ENCODE peak calls at places on chromosome 2, in four cellular contexts. U, D, I and C are unnamed samples. For H3K4me1, the result is how much of the 10 kb centered on the place peaks cover.

GRCh38 chr2:232970051-232970450 is 43.0 kb downstream of the NGEF start:
- DNase-seq in D (no peak), U (no peak), I (no peak), C (no peak)

GRCh38 chr2:54722641-54723299 is 692 bp upstream of the EML6 start:
- DNase-seq in U (no peak), I (peak), D (no peak), C (no peak)

GRCh38 chr2:106106627-106107508 is 87.2 kb downstream of the UXS1 start:
- DNase-seq in D (no peak), U (no peak), I (no peak), C (no peak)

GRCh38 chr2:70069049-70069448 is 18.2 kb upstream of the PCBP1 start:
- DNase-seq in D (no peak), U (peak), I (no peak), C (no peak)

GRCh38 chr2:71721362-71721665 is 268.0 kb downstream of the DYSF start:
- DNase-seq in D (no peak), I (no peak), U (no peak), C (no peak)

GRCh38 chr2:176107731-176108181 is 676 bp downstream of the HOXD11 start:
- DNase-seq in U (no peak), I (no peak), D (no peak), C (no peak)

GRCh38 chr2:200266406-200266805 is 40.1 kb upstream of the SPATS2L start:
- DNase-seq in I (no peak), U (no peak), D (no peak), C (no peak)

GRCh38 chr2:55490554-55490953 is 29.0 kb upstream of the CFAP36 start:
- DNase-seq in D (no peak), U (peak), I (peak), C (peak)

GRCh38 chr2:222915092-222915957 is 54.5 kb downstream of the ACSL3 start:
- DNase-seq in U (no peak), D (no peak), I (peak), C (no peak)

GRCh38 chr2:20052229-20052871 is 922 bp upstream of the LAPTM4A start:
- DNase-seq in I (peak), D (no peak), U (no peak), C (no peak)

GRCh38 chr2:229431331-229431954 is 160.4 kb upstream of the PID1 start:
- DNase-seq in D (no peak), I (peak), U (no peak), C (no peak)

GRCh38 chr2:105294046-105294445 is 35.5 kb downstream of the TGFBRAP1 start:
- DNase-seq in U (no peak), I (no peak), D (no peak), C (no peak)

GRCh38 chr2:239640210-239640609 is 239.4 kb upstream of the HDAC4 start:
- DNase-seq in I (no peak), U (no peak), D (no peak), C (no peak)

GRCh38 chr2:74025971-74026612 is 41.4 kb downstream of the TET3 start:
- DNase-seq in I (no peak), U (no peak), D (no peak), C (no peak)

DNA sequence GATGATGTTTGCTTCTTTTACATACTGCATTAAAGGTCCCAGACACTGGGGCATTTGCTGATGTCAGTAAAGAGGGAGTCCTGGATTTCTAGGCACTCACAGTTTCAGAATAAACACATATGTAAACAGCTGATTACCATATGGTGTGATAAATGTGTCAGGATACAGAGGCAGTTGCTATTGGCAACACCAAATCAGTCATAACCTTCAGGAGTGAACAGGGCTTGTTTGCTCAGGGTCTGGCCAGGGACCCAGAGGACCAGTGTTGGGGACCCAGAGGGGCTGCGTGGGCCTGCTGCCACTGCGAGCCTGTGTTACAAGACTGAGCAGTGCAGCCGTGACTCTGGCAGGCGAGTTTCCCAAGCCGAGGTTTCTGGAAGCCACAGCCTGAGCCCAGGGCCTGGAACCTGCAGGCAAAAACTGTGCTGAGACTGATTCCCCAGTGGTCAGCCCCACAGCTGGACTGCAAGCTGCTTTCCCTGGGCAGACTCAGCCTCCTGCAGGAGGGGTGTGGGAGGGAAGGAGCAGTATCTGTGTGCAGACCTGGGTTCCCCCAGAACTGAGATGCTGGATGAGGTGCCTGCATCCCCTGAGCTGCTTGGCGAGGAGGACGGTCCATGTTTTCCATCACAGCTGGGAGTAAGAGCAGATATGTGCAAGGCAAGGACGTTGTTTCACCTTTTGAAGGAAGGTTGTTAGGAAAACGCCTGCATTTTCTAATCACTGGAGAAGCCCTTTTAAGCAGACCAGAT is 23.6 kb downstream of the ASAP2 start:
- DNase-seq in D (no peak), U (no peak), I (no peak), C (no peak)
- H3K4me1 ChIP-seq in D (half or more), U (half or more), I (half or more), C (under half)

DNA sequence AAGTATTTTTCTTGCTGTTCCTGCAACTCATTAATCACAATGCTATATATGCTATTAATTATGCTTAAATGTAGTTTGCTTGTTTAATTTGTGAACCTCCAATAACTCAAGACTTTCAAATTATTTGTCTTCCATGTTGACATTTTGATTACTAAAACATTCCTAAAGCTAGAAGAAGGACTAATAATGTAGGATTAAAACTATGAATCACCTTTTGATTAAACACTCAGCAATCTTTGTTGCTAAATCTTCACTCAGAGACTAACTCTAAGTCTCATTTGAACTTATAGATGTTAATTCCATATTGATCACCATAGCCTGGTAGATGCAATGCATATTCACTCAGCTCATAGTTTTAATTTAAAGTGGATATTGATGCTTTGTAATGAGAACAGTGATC is 524.6 kb upstream of the ZEB2 start:
- DNase-seq in D (no peak), I (no peak), U (no peak), C (no peak)
- TF ChIP-seq POLR2A in D (no peak), I (no peak), U (no peak), C (no peak)

GRCh38 chr2:168639024-168639423 is 163.4 kb upstream of the NOSTRIN start:
- DNase-seq in U (no peak), I (no peak), D (no peak), C (no peak)
- H3K4me1 ChIP-seq in U (under half), I (under half), D (under half), C (under half)

GRCh38 chr2:65130440-65131175 is 702 bp upstream of the RAB1A start:
- DNase-seq in D (no peak), I (no peak), U (no peak), C (peak)
- TF ChIP-seq POLR2A in D (no peak), I (peak), U (no peak), C (no peak)

GRCh38 chr2:144237845-144238637 is 281.9 kb downstream of the ZEB2 start:
- DNase-seq in I (no peak), U (peak), D (no peak), C (no peak)
- H3K4me1 ChIP-seq in I (under half), U (under half), D (under half), C (under half)

DNA sequence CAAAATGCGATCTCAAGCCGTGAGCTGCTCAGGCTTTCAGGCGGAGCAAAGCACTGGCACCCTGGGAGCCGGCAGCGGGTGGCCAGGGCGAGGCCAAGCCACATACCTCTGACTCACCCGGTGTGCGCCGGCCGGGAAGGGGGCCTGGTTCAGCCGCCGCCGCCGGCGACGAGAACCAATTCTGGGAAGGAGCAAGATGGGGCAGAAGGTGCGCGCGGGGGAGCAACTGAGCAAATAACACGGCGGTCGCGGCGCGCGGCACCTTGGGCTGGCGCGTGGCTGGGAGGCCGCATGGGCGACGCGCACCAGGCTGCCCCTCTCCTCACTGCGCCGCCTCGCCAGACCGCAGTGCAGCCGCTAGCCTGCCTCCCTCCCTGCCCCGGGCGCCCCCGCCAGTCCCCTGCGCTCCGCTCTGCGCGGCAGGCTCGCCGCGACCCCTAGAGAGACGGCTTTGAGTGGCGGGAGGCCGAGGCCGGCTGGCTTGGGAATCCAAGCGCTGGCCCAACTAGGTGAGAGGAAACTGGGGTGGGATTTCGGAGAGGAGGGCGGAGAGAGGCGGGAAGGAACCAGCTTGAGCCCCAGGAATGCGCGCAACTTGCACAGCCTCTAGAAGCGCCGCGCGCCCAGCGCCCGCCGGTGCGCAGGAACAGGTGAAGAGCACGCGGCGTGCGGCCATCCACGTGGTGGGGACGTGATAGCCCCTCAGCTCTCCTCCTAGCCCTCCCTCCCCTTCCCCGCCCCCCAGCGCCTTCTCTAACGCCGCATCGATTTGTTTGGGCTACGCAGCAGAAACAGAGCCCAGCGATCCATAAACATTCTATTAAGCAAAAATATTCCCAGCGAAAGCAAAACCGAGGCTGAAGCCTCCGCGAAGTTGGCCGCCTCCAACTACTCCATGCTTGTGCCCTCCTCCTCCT is 3.3 kb downstream of the NRP2 start:
- DNase-seq in D (no peak), I (peak), U (no peak), C (no peak)
- TF ChIP-seq POLR2A in D (no peak), I (peak), U (no peak), C (no peak)

DNA sequence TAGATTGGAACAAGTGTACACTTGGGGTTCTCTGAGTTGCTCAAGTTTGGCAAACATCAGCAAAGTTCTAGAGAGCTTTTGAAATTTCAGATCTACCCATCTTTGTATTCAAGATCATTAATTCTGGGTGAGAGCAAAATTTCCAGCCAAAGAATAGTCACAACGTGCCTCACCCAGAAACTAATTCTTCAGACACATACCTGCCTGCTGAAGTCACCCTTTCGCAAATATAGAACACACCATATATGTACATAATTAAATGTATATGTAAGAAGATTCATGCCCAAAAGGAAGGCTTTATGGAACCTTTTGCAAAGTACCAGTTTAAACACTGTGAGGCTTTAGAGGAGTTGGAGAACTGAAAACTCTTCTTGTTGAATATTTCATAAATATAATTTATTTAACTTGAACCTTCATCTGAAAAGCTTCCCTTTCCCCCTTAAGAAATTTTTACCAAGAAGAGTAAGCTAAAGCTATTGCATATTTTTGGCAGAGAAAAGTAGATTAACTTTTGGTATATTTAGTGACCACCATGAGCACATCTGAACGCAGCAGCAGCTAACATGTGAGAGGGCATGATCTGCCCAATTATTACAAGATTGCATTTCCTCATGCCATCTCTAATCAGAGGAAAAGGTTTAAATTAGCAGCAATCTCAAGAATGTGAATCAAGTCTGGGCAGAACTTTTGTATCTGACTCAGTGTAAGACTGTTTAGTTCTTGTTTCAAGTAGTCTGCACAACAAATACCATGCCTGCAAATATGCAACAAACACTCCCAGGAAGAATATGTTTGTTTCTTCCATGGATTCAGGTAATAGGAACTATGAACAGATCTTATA is 8.2 kb downstream of the RND3 start:
- DNase-seq in U (no peak), I (no peak), D (no peak), C (no peak)
- H3K4me1 ChIP-seq in U (half or more), I (half or more), D (half or more), C (under half)

GRCh38 chr2:197454923-197455322 is 1.6 kb downstream of the COQ10B start:
- DNase-seq in I (no peak), U (no peak), D (no peak), C (no peak)

GRCh38 chr2:197453123-197453913 is at the start of gene COQ10B:
- DNase-seq in U (peak), I (peak), D (peak), C (peak)

GRCh38 chr2:197452754-197453122 is 614 bp upstream of the COQ10B start:
- DNase-seq in I (no peak), U (no peak), D (no peak), C (no peak)

GRCh38 chr2:197455428-197455827 is 2.1 kb downstream of the COQ10B start:
- DNase-seq in I (no peak), D (no peak), U (no peak), C (no peak)

GRCh38 chr2:197453914-197454398 is 604 bp downstream of the COQ10B start:
- DNase-seq in U (peak), D (no peak), I (no peak), C (no peak)
- TF ChIP-seq POLR2A in U (no peak), D (peak), I (no peak), C (no peak)